ENCODE peak calls at places on chromosomes 1 and 21, in eight cellular contexts. X is glutamatergic neuron; C is NCI-H1417 treated with DMSO at 0.1 percent for 48 hours; W is AG04450; A is adipocyte; N is naive thymus-derived CD4-positive, alpha-beta T cell; Z is HT-29; V is T-cell. Y is an unnamed sample.

GRCh38 chr21:38925923-38926322 is 120.2 kb downstream of the ETS2 start:
- DNase-seq in X (no peak), W (peak), C (no peak), N (no peak), A (peak), Z (peak), V (no peak), Y (no peak)

GRCh38 chr21:17044696-17045095 is 468.1 kb upstream of the CXADR start:
- DNase-seq in Z (no peak), N (no peak), W (no peak), A (no peak), V (no peak), X (no peak), C (no peak), Y (no peak)

GRCh38 chr1:88398338-88398737 is 285.7 kb upstream of the PKN2 start:
- DNase-seq in N (no peak), X (no peak), C (no peak), W (no peak), V (no peak), Z (no peak), A (no peak), Y (no peak)

GRCh38 chr21:42845296-42845965 is 33.9 kb downstream of the WDR4 start:
- DNase-seq in Z (no peak), C (no peak), W (no peak), V (no peak), N (no peak), X (no peak), A (no peak), Y (no peak)

GRCh38 chr1:245803666-245804037 is 648.9 kb downstream of the KIF26B start:
- DNase-seq in C (no peak), X (no peak), Z (no peak), N (no peak), V (no peak), A (no peak), W (no peak), Y (no peak)

GRCh38 chr21:28336299-28336698 is 656.4 kb downstream of the LTN1 start:
- DNase-seq in V (no peak), W (peak), N (no peak), X (no peak), Z (peak), C (no peak), A (peak), Y (no peak)

GRCh38 chr1:191913234-191913948 is 244.9 kb upstream of the RGS18 start:
- DNase-seq in N (no peak), V (no peak), A (peak), X (no peak), C (no peak), W (no peak), Z (no peak), Y (no peak)

GRCh38 chr1:53684741-53685140 is 54.2 kb downstream of the GLIS1 start:
- DNase-seq in V (no peak), A (no peak), W (no peak), X (no peak), Z (no peak), C (no peak), N (no peak), Y (no peak)

GRCh38 chr1:182301467-182302198 is 90.0 kb downstream of the GLUL start:
- DNase-seq in Z (peak), C (no peak), A (peak), X (no peak), V (no peak), N (no peak), W (no peak), Y (no peak)

GRCh38 chr1:1250828-1251284 is 4.3 kb upstream of the C1QTNF12 start:
- DNase-seq in W (no peak), X (no peak), C (no peak), V (peak), N (peak), Z (no peak), A (no peak), Y (peak)

GRCh38 chr1:222618880-222619321 is 1.0 kb downstream of the MIA3 start:
- DNase-seq in A (peak), C (no peak), X (peak), N (no peak), Z (peak), V (peak), W (no peak), Y (no peak)

GRCh38 chr1:197171531-197171930 is 25.1 kb upstream of the ASPM start:
- DNase-seq in V (no peak), X (no peak), W (no peak), N (no peak), A (no peak), Z (no peak), C (no peak), Y (no peak)

GRCh38 chr1:156813750-156814570 is 2.7 kb downstream of the SH2D2A start:
- DNase-seq in A (peak), V (peak), C (peak), W (no peak), Z (peak), N (peak), X (peak), Y (peak)

GRCh38 chr1:30758785-30759380 is 1.3 kb upstream of the LAPTM5 start:
- DNase-seq in Z (peak), N (no peak), V (no peak), X (no peak), W (no peak), A (no peak), C (no peak), Y (peak)

GRCh38 chr1:207822602-207823451 is 71.0 kb downstream of the CD46 start:
- DNase-seq in A (peak), Z (peak), W (no peak), V (peak), N (peak), C (no peak), X (peak), Y (peak)

GRCh38 chr1:227428803-227429202 is 110.5 kb upstream of the CDC42BPA start:
- DNase-seq in V (no peak), X (no peak), W (no peak), Z (peak), C (no peak), N (no peak), A (no peak), Y (no peak)

GRCh38 chr1:30919025-30919881 is 10.7 kb upstream of the SDC3 start:
- DNase-seq in C (no peak), W (peak), N (no peak), Z (no peak), A (peak), V (no peak), X (no peak), Y (no peak)

GRCh38 chr1:199046618-199047017 is 407.8 kb downstream of the PTPRC start:
- DNase-seq in X (no peak), A (no peak), N (no peak), C (no peak), V (no peak), Z (no peak), W (no peak), Y (no peak)

GRCh38 chr1:33086384-33086850 is 5.5 kb downstream of the AZIN2 start:
- DNase-seq in C (peak), X (peak), N (no peak), V (peak), A (peak), Z (peak), W (peak), Y (peak)

Y was measured in stimulated activated naive CD8-positive, alpha-beta T cell treated with anti-CD3 and anti-CD28 coated beads, Interleukin-15, amount 100 ng/mL, for 72 hours.